ENCODE peak calls at places on chromosomes 3 and 15, in seven cellular contexts. L, T, V, I, H, U and D are unnamed samples. For H3K4me1, H3K9me3 and H3K36me3, the result is how much of the 10 kb centered on the place peaks cover.

GRCh38 chr3:125163739-125164601 is 48.6 kb downstream of the SLC12A8 start:
- ATAC-seq in L (peak), T (peak), V (peak), I (peak), H (peak), U (peak), D (peak)

GRCh38 chr3:32963871-32964270 is 12.4 kb downstream of the CCR4 start:
- ATAC-seq in L (no peak), T (no peak), V (no peak), I (no peak), H (no peak), U (peak), D (no peak)

GRCh38 chr3:102605146-102605545 is 170.3 kb downstream of the ZPLD1 start:
- ATAC-seq in L (no peak), T (no peak), V (no peak), I (peak), H (no peak), U (no peak), D (no peak)

GRCh38 chr15:78243491-78243941 is 9.2 kb upstream of the ACSBG1 start:
- ATAC-seq in L (peak), T (peak), V (peak), I (peak), H (no peak), U (no peak), D (no peak)

GRCh38 chr15:52054381-52054780 is 35.4 kb downstream of the MAPK6 start:
- ATAC-seq in L (no peak), T (peak), V (no peak), I (no peak), H (no peak), U (no peak), D (no peak)

GRCh38 chr15:49135893-49136292 is 19.5 kb downstream of the COPS2 start:
- ATAC-seq in L (no peak), T (no peak), V (no peak), I (no peak), H (no peak), U (no peak), D (no peak)

GRCh38 chr15:31375772-31376171 is 49.1 kb downstream of the KLF13 start:
- ATAC-seq in L (no peak), T (no peak), V (no peak), I (no peak), H (no peak), U (no peak), D (no peak)

GRCh38 chr3:13574798-13575451 is 26.0 kb downstream of the FBLN2 start:
- ATAC-seq in L (peak), T (no peak), V (peak), I (no peak), H (no peak), U (no peak), D (no peak)

GRCh38 chr15:84034831-84035753 is 200.5 kb upstream of the GOLGA6L4 start:
- ATAC-seq in L (peak), T (peak), V (peak), I (peak), H (peak), U (no peak), D (no peak)

GRCh38 chr15:29774900-29775299 is 47.4 kb downstream of the TJP1 start:
- ATAC-seq in L (no peak), T (no peak), V (peak), I (no peak), H (no peak), U (no peak), D (no peak)

GRCh38 chr15:92527197-92527596 is 128.4 kb downstream of the FAM174B start:
- ATAC-seq in L (peak), T (no peak), V (no peak), I (peak), H (no peak), U (no peak), D (peak)

GRCh38 chr3:159252772-159253384 is 451.0 kb downstream of the MFSD1 start:
- ATAC-seq in L (no peak), T (no peak), V (no peak), I (no peak), H (no peak), U (no peak), D (no peak)

GRCh38 chr3:72082776-72083477 is 298.0 kb upstream of the PROK2 start:
- ATAC-seq in L (no peak), T (no peak), V (peak), I (no peak), H (peak), U (peak), D (no peak)

GRCh38 chr15:95646892-95647291 is 683.6 kb upstream of the NR2F2 start:
- ATAC-seq in L (no peak), T (no peak), V (no peak), I (no peak), H (peak), U (no peak), D (no peak)

GRCh38 chr15:90901799-90902655 is 1.1 kb upstream of the MAN2A2 start:
- ATAC-seq in L (peak), T (peak), V (peak), I (peak), H (peak), U (peak), D (peak)

GRCh38 chr15:75661041-75661778 is 13.5 kb downstream of the SNX33 start:
- ATAC-seq in L (peak), T (peak), V (peak), I (peak), H (no peak), U (no peak), D (peak)

GRCh38 chr3:122305818-122306621 is 19.0 kb upstream of the CSTA start:
- ATAC-seq in L (no peak), T (peak), V (peak), I (peak), H (peak), U (no peak), D (no peak)

GRCh38 chr3:194270627-194271458 is 80.3 kb downstream of the CPN2 start:
- ATAC-seq in L (peak), T (peak), V (no peak), I (peak), H (no peak), U (no peak), D (peak)

GRCh38 chr3:154161806-154162205 is 40.6 kb downstream of the ARHGEF26 start:
- ATAC-seq in L (no peak), T (no peak), V (no peak), I (no peak), H (no peak), U (no peak), D (no peak)

GRCh38 chr15:77659350-77660321 is 26.9 kb upstream of the LINGO1 start:
- ATAC-seq in L (peak), T (peak), V (peak), I (peak), H (peak), U (no peak), D (no peak)

GRCh38 chr3:56930706-56931105 is 129.0 kb upstream of the ARHGEF3 start:
- ATAC-seq in L (no peak), T (no peak), V (no peak), I (no peak), H (no peak), U (no peak), D (no peak)

GRCh38 chr15:71471347-71471746 is 339.0 kb upstream of the NR2E3 start:
- ATAC-seq in L (peak), T (no peak), V (no peak), I (no peak), H (peak), U (no peak), D (no peak)

GRCh38 chr15:95247068-95247984 is 1016.0 kb downstream of the MCTP2 start:
- ATAC-seq in L (no peak), T (no peak), V (peak), I (no peak), H (no peak), U (no peak), D (no peak)

GRCh38 chr15:75723171-75723846 is 10.7 kb upstream of the CSPG4 start:
- ATAC-seq in L (no peak), T (no peak), V (peak), I (no peak), H (no peak), U (no peak), D (no peak)

GRCh38 chr3:18780941-18781340 is 355.8 kb upstream of the SATB1 start:
- ATAC-seq in L (no peak), T (no peak), V (no peak), I (no peak), H (no peak), U (peak), D (no peak)

GRCh38 chr3:100103558-100104441 is 10.5 kb downstream of the FILIP1L start:
- ATAC-seq in L (peak), T (no peak), V (peak), I (peak), H (peak), U (no peak), D (no peak)

GRCh38 chr3:108879915-108880314 is 57.3 kb downstream of the TRAT1 start:
- ATAC-seq in L (no peak), T (peak), V (peak), I (no peak), H (peak), U (no peak), D (no peak)

GRCh38 chr15:49438970-49439631 is 16.1 kb downstream of the FGF7 start:
- ATAC-seq in L (peak), T (no peak), V (peak), I (no peak), H (peak), U (peak), D (peak)

GRCh38 chr3:69871868-69872267 is 127.7 kb upstream of the SAMMSON start:
- ATAC-seq in L (peak), T (no peak), V (no peak), I (no peak), H (no peak), U (no peak), D (no peak)

GRCh38 chr15:26623071-26623470 is 149.8 kb downstream of the GABRB3 start:
- ATAC-seq in L (no peak), T (no peak), V (no peak), I (no peak), H (no peak), U (no peak), D (no peak)

GRCh38 chr3:14716593-14716992 is 41.7 kb downstream of the C3orf20 start:
- ATAC-seq in L (no peak), T (no peak), V (no peak), I (no peak), H (no peak), U (no peak), D (no peak)

GRCh38 chr3:36868614-36869436 is 76.0 kb downstream of the TRANK1 start:
- ATAC-seq in L (peak), T (peak), V (peak), I (peak), H (peak), U (peak), D (peak)

GRCh38 chr15:59185725-59186124 is 20.9 kb upstream of the LDHAL6B start:
- ATAC-seq in L (no peak), T (no peak), V (peak), I (no peak), H (no peak), U (peak), D (no peak)

GRCh38 chr3:148865039-148865438 is at the start of gene CPA3:
- ATAC-seq in L (no peak), T (no peak), V (no peak), I (no peak), H (no peak), U (no peak), D (no peak)

GRCh38 chr3:152360303-152360702 is 91.6 kb downstream of the MBNL1 start:
- ATAC-seq in L (no peak), T (no peak), V (no peak), I (no peak), H (no peak), U (no peak), D (no peak)
- H3K4me1 ChIP-seq in L (under half), T (under half), V (under half), I (under half), H (under half), U (under half), D (half or more)

GRCh38 chr15:46580487-46580886 is 945.7 kb downstream of the SQOR start:
- ATAC-seq in L (no peak), T (no peak), V (no peak), I (no peak), H (no peak), U (no peak), D (no peak)
- H3K9me3 ChIP-seq in L (under half), T (half or more), V (under half), I (under half), H (under half), U (under half), D (under half)

GRCh38 chr3:172317984-172318383 is 130.3 kb downstream of the GHSR start:
- ATAC-seq in L (peak), T (peak), V (no peak), I (peak), H (peak), U (peak), D (peak)

GRCh38 chr3:172320468-172320867 is 127.8 kb downstream of the GHSR start:
- ATAC-seq in L (no peak), T (no peak), V (no peak), I (no peak), H (peak), U (no peak), D (no peak)

GRCh38 chr3:172321035-172321434 is 127.2 kb downstream of the GHSR start:
- ATAC-seq in L (no peak), T (no peak), V (peak), I (no peak), H (peak), U (no peak), D (no peak)

GRCh38 chr3:172317481-172317880 is 130.8 kb downstream of the GHSR start:
- ATAC-seq in L (no peak), T (no peak), V (no peak), I (no peak), H (no peak), U (no peak), D (no peak)

DNA sequence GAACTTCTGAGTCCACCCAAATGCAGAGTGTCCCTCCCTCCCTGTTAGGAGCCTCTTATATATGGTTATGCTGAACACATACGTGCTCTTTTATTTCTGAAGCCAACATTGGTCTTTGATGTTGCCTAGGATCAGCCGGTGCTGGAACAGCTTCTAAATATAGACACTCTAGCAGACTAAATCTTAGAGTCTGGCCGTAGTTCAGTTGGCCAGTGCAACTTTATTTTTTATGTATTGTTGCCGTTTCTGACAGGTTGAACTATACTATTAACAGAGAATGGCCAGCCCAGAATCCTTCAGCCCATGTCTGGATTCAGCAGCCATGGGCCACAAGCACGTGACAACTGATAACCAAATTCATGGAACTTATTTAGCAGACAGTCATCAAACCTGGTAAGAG is 128.6 kb downstream of the GHSR start:
- ATAC-seq in L (peak), T (no peak), V (no peak), I (no peak), H (no peak), U (no peak), D (no peak)
- H3K36me3 ChIP-seq in L (under half), T (under half), V (under half), I (under half), H (under half), U (under half), D (under half)

DNA sequence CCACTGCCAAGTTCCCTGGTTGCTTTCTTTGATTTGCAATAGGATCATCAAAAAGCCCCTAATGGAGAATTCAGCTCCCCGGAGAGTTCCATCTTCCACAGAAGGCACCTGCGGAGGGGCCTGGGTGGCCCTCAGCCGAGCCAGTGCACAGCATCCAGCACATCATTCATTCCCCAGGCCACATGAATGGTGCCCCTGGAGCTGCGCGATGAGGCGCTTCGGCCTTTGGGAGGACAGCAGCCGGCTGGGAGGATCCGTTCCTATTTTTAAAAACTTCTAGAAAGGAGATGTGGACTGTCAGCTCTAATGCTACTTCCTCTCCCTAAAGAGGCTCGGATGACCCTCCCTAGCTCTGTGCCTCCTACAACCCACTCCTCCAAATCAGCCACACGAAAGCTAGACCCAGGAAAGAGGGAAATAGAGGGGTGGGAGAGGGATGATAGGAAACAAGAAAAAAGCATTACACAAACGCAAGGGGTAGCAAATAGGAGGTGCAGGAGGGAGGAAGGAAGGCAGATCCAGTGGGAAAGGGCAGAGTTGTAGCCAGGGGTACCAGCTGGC is 20.3 kb downstream of the EHD4 start:
- ATAC-seq in L (no peak), T (no peak), V (no peak), I (no peak), H (no peak), U (no peak), D (no peak)
- H3K4me1 ChIP-seq in L (half or more), T (under half), V (under half), I (under half), H (under half), U (under half), D (under half)

DNA sequence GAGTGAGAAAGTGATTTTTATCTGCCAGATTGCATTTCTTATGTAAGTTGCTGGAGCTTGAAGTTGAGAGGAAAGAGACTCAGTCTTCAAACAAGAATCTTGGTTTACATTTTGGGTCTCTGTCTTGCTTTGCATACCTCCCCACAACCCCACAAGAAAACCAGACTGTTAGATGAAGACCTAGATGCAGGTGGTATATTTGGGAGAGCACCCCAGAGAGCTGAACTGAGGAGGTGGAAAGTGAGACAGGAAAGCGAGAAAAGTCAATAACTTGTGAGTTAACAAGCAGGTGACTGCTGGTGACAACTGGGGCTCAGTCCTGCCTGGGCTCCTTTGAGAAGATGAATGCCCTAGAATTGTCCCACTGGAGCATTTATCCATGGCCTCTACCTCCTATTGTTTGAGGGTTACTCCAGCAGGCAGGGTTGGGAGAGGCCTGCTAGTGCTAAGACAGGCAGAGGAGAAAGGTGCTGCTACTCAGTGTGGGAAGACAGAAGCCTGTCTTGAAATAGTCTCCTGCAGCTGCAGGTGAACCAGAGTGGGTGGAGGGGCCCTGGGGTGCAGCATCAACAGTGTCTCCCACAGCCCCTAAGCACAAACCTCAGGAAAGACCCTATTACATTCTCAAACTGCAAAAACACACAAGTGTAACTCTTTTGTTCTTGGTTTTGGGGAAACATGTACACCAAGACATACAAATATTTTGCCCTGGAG is 10.6 kb upstream of the CCK start:
- ATAC-seq in L (no peak), T (no peak), V (no peak), I (no peak), H (no peak), U (no peak), D (no peak)
- H3K9me3 ChIP-seq in L (under half), T (under half), V (under half), I (under half), H (under half), U (under half), D (under half)

DNA sequence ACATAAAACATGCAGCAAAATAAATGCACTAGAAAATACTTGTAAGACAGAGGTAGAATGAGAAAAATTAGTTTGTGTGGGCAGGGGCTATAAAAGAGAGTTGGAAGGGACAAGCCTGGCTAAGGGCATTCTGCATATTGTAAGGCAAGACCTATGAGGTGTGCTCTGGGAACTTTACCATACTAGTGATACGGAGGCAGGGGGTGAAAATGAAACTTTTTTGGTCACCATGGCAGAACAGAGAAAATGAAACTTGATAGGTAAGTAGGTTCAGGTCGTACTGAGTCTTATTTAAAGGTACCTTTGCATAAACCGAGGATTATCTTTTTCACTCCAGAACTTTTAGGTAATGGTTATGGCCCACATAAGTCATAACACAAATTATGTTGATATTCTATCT is 74.7 kb upstream of the ACKR4 start:
- ATAC-seq in L (no peak), T (no peak), V (no peak), I (no peak), H (peak), U (no peak), D (no peak)
- H3K36me3 ChIP-seq in L (under half), T (under half), V (under half), I (under half), H (under half), U (under half), D (half or more)

GRCh38 chr3:155604126-155604525 is 140.7 kb downstream of the PLCH1 start:
- ATAC-seq in L (no peak), T (no peak), V (no peak), I (no peak), H (no peak), U (no peak), D (no peak)
- H3K4me1 ChIP-seq in L (under half), T (half or more), V (under half), I (under half), H (under half), U (under half), D (under half)

GRCh38 chr3:118354556-118354955 is 680.1 kb downstream of the IGSF11 start:
- ATAC-seq in L (no peak), T (no peak), V (no peak), I (no peak), H (no peak), U (no peak), D (peak)
- H3K9me3 ChIP-seq in L (under half), T (half or more), V (under half), I (under half), H (under half), U (under half), D (under half)

DNA sequence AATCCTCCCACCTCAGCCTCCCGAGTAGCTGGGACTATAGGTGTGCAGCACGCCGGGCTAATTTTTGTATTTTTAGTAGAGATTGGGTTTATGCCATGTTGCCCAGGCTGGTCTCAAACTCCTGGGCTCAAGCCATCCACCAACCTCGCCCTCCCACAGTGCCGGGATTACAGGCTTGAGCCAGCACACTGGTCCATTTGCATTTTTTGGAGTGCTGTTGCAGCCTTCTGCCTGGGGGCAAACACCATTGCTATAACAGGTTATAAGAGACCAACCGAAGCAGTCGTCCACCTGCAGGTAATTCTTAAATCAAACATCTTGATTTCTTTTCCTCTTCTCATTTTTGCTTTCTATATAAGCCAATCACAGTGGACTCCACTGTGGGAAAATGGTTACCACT is 27.7 kb downstream of the ACKR4 start:
- ATAC-seq in L (no peak), T (no peak), V (no peak), I (no peak), H (no peak), U (no peak), D (no peak)
- H3K36me3 ChIP-seq in L (under half), T (under half), V (under half), I (under half), H (under half), U (under half), D (under half)